ENCODE peak calls at places on chromosomes 12 and 14, in six cellular contexts. One of them, this sample, is unnamed.

GRCh38 chr12:104458645-104459555 is 2.2 kb downstream of the CHST11 start:
- DNase-seq in body of pancreas: peak; percentile 29
- DNase-seq in effector memory CD4-positive, alpha-beta T cell: no peak
- DNase-seq in psoas muscle: no peak
- DNase-seq in HCT116: no peak
- DNase-seq in prostate gland: peak; percentile 14
- DNase-seq in this sample: no peak

GRCh38 chr12:81209001-81209400 is 131.1 kb downstream of the ACSS3 start:
- DNase-seq in effector memory CD4-positive, alpha-beta T cell: no peak
- DNase-seq in body of pancreas: no peak
- DNase-seq in prostate gland: no peak
- DNase-seq in psoas muscle: no peak
- DNase-seq in HCT116: no peak
- DNase-seq in this sample: no peak

GRCh38 chr12:98679611-98680005 is 34.5 kb downstream of the APAF1 start:
- DNase-seq in effector memory CD4-positive, alpha-beta T cell: no peak
- DNase-seq in body of pancreas: no peak
- DNase-seq in prostate gland: no peak
- DNase-seq in psoas muscle: no peak
- DNase-seq in HCT116: no peak
- DNase-seq in this sample: no peak

GRCh38 chr12:51021694-51022093 is 4.5 kb downstream of the SLC11A2 start:
- DNase-seq in psoas muscle: no peak
- DNase-seq in prostate gland: no peak
- DNase-seq in HCT116: no peak
- DNase-seq in body of pancreas: no peak
- DNase-seq in effector memory CD4-positive, alpha-beta T cell: no peak
- DNase-seq in this sample: no peak

GRCh38 chr12:10190558-10191388 is 11.9 kb downstream of the TMEM52B start:
- DNase-seq in HCT116: peak; percentile 56
- DNase-seq in effector memory CD4-positive, alpha-beta T cell: peak; percentile 14
- DNase-seq in body of pancreas: peak; percentile 66
- DNase-seq in prostate gland: peak; percentile 44
- DNase-seq in psoas muscle: peak; percentile 46
- DNase-seq in this sample: peak; percentile 50

GRCh38 chr12:49912345-49912744 is 8.6 kb upstream of the FAIM2 start:
- DNase-seq in body of pancreas: no peak
- DNase-seq in effector memory CD4-positive, alpha-beta T cell: no peak
- DNase-seq in HCT116: no peak
- DNase-seq in prostate gland: no peak
- DNase-seq in psoas muscle: no peak
- DNase-seq in this sample: peak; percentile 41

GRCh38 chr12:120181991-120182631 is 12.4 kb downstream of the GCN1 start:
- DNase-seq in HCT116: no peak
- DNase-seq in psoas muscle: peak; percentile 56
- DNase-seq in prostate gland: no peak
- DNase-seq in effector memory CD4-positive, alpha-beta T cell: no peak
- DNase-seq in body of pancreas: no peak
- DNase-seq in this sample: peak; percentile 77

GRCh38 chr14:24834951-24835350 is 201.0 kb upstream of the GZMB start:
- DNase-seq in prostate gland: no peak
- DNase-seq in body of pancreas: no peak
- DNase-seq in psoas muscle: no peak
- DNase-seq in effector memory CD4-positive, alpha-beta T cell: no peak
- DNase-seq in HCT116: no peak
- DNase-seq in this sample: no peak

GRCh38 chr12:108832730-108833354 is 24.5 kb downstream of the SSH1 start:
- DNase-seq in body of pancreas: no peak
- DNase-seq in prostate gland: peak; percentile 44
- DNase-seq in psoas muscle: no peak
- DNase-seq in effector memory CD4-positive, alpha-beta T cell: no peak
- DNase-seq in HCT116: no peak
- DNase-seq in this sample: no peak

GRCh38 chr12:59041241-59042121 is 121.2 kb upstream of the LRIG3 start:
- DNase-seq in psoas muscle: no peak
- DNase-seq in prostate gland: peak; percentile 34
- DNase-seq in body of pancreas: no peak
- DNase-seq in HCT116: peak; percentile 36
- DNase-seq in effector memory CD4-positive, alpha-beta T cell: no peak
- DNase-seq in this sample: no peak

GRCh38 chr14:73802431-73803188 is 49.0 kb upstream of the PTGR2 start:
- DNase-seq in body of pancreas: no peak
- DNase-seq in psoas muscle: no peak
- DNase-seq in HCT116: no peak
- DNase-seq in prostate gland: peak; percentile 68
- DNase-seq in effector memory CD4-positive, alpha-beta T cell: no peak
- DNase-seq in this sample: no peak

GRCh38 chr12:26789731-26790644 is 43.0 kb downstream of the ITPR2 start:
- DNase-seq in psoas muscle: no peak
- DNase-seq in effector memory CD4-positive, alpha-beta T cell: no peak
- DNase-seq in body of pancreas: no peak
- DNase-seq in HCT116: no peak
- DNase-seq in prostate gland: no peak
- DNase-seq in this sample: no peak

GRCh38 chr14:58177125-58177524 is 22.8 kb upstream of the ACTR10 start:
- DNase-seq in HCT116: no peak
- DNase-seq in prostate gland: no peak
- DNase-seq in effector memory CD4-positive, alpha-beta T cell: no peak
- DNase-seq in body of pancreas: no peak
- DNase-seq in psoas muscle: no peak
- DNase-seq in this sample: no peak

GRCh38 chr12:78530065-78530765 is 334.4 kb upstream of the SYT1 start:
- DNase-seq in HCT116: no peak
- DNase-seq in effector memory CD4-positive, alpha-beta T cell: no peak
- DNase-seq in body of pancreas: no peak
- DNase-seq in psoas muscle: no peak
- DNase-seq in prostate gland: no peak
- DNase-seq in this sample: no peak

GRCh38 chr14:88710709-88711108 is 82.0 kb downstream of the EML5 start:
- DNase-seq in effector memory CD4-positive, alpha-beta T cell: no peak
- DNase-seq in psoas muscle: no peak
- DNase-seq in HCT116: no peak
- DNase-seq in prostate gland: no peak
- DNase-seq in body of pancreas: no peak
- DNase-seq in this sample: no peak

GRCh38 chr14:65150891-65151290 is 48.6 kb upstream of the MAX start:
- DNase-seq in psoas muscle: no peak
- DNase-seq in body of pancreas: no peak
- DNase-seq in HCT116: no peak
- DNase-seq in prostate gland: no peak
- DNase-seq in effector memory CD4-positive, alpha-beta T cell: no peak
- DNase-seq in this sample: no peak

GRCh38 chr12:72057330-72057911 is 118.8 kb downstream of the TPH2 start:
- DNase-seq in psoas muscle: no peak
- DNase-seq in effector memory CD4-positive, alpha-beta T cell: no peak
- DNase-seq in body of pancreas: no peak
- DNase-seq in HCT116: no peak
- DNase-seq in prostate gland: no peak
- DNase-seq in this sample: no peak

GRCh38 chr12:6276936-6277615 is 33.4 kb upstream of the PLEKHG6 start:
- DNase-seq in body of pancreas: no peak
- DNase-seq in effector memory CD4-positive, alpha-beta T cell: no peak
- DNase-seq in prostate gland: no peak
- DNase-seq in psoas muscle: no peak
- DNase-seq in HCT116: no peak
- DNase-seq in this sample: no peak

GRCh38 chr12:29581641-29582040 is 84.2 kb upstream of the OVCH1 start:
- DNase-seq in prostate gland: no peak
- DNase-seq in psoas muscle: no peak
- DNase-seq in effector memory CD4-positive, alpha-beta T cell: no peak
- DNase-seq in body of pancreas: no peak
- DNase-seq in HCT116: no peak
- DNase-seq in this sample: no peak

GRCh38 chr14:103428732-103429556 is 43.7 kb downstream of the MARK3 start:
- DNase-seq in HCT116: no peak
- DNase-seq in body of pancreas: no peak
- DNase-seq in effector memory CD4-positive, alpha-beta T cell: no peak
- DNase-seq in psoas muscle: no peak
- DNase-seq in prostate gland: no peak
- DNase-seq in this sample: no peak

GRCh38 chr14:72781476-72782181 is 112.3 kb downstream of the DPF3 start:
- DNase-seq in body of pancreas: no peak
- DNase-seq in psoas muscle: no peak
- DNase-seq in effector memory CD4-positive, alpha-beta T cell: no peak
- DNase-seq in prostate gland: no peak
- DNase-seq in HCT116: no peak
- DNase-seq in this sample: no peak
- H3K27ac ChIP-seq in body of pancreas: no peak overlapping the region
- H3K27ac ChIP-seq in psoas muscle: peak overlapping the region; percentile 46
- H3K27ac ChIP-seq in effector memory CD4-positive, alpha-beta T cell: no peak overlapping the region
- H3K27ac ChIP-seq in prostate gland: no peak overlapping the region
- H3K27ac ChIP-seq in HCT116: no peak overlapping the region
- H3K27ac ChIP-seq in this sample: peak overlapping the region; percentile 67

GRCh38 chr12:93825926-93826599 is 148.9 kb downstream of the CRADD start:
- DNase-seq in effector memory CD4-positive, alpha-beta T cell: no peak
- DNase-seq in prostate gland: peak; percentile 44
- DNase-seq in HCT116: no peak
- DNase-seq in body of pancreas: no peak
- DNase-seq in psoas muscle: no peak
- DNase-seq in this sample: no peak
- H3K4me1 ChIP-seq in effector memory CD4-positive, alpha-beta T cell: no peaks in the 10 kb centered on the region
- H3K4me1 ChIP-seq in prostate gland: peaks cover 6% of the 10 kb centered on the region
- H3K4me1 ChIP-seq in HCT116: no peaks in the 10 kb centered on the region
- H3K4me1 ChIP-seq in body of pancreas: no peaks in the 10 kb centered on the region
- H3K4me1 ChIP-seq in psoas muscle: peaks cover 41% of the 10 kb centered on the region
- H3K4me1 ChIP-seq in this sample: peaks cover 46% of the 10 kb centered on the region

GRCh38 chr14:75254381-75254821 is 24.2 kb upstream of the FOS start:
- DNase-seq in psoas muscle: peak; percentile 30
- DNase-seq in effector memory CD4-positive, alpha-beta T cell: no peak
- DNase-seq in body of pancreas: peak; percentile 77
- DNase-seq in HCT116: no peak
- DNase-seq in prostate gland: peak; percentile 94
- DNase-seq in this sample: peak; percentile 81
- H3K27ac ChIP-seq in psoas muscle: peak overlapping the region; percentile 95
- H3K27ac ChIP-seq in effector memory CD4-positive, alpha-beta T cell: no peak overlapping the region
- H3K27ac ChIP-seq in body of pancreas: peak overlapping the region; percentile 74
- H3K27ac ChIP-seq in HCT116: no peak overlapping the region
- H3K27ac ChIP-seq in prostate gland: peak overlapping the region; percentile 87
- H3K27ac ChIP-seq in this sample: peak overlapping the region; percentile 92

GRCh38 chr12:47775100-47775911 is 2.3 kb downstream of the SLC48A1 start:
- DNase-seq in HCT116: no peak
- DNase-seq in body of pancreas: no peak
- DNase-seq in prostate gland: no peak
- DNase-seq in effector memory CD4-positive, alpha-beta T cell: no peak
- DNase-seq in psoas muscle: peak; percentile 21
- DNase-seq in this sample: no peak
- H3K4me1 ChIP-seq in HCT116: peaks cover 19% of the 10 kb centered on the region
- H3K4me1 ChIP-seq in body of pancreas: peaks cover 45% of the 10 kb centered on the region
- H3K4me1 ChIP-seq in prostate gland: no peaks in the 10 kb centered on the region
- H3K4me1 ChIP-seq in effector memory CD4-positive, alpha-beta T cell: peaks cover 9% of the 10 kb centered on the region
- H3K4me1 ChIP-seq in psoas muscle: peaks cover 56% of the 10 kb centered on the region
- H3K4me1 ChIP-seq in this sample: peaks cover 64% of the 10 kb centered on the region

GRCh38 chr14:57069702-57070101 is 199.0 kb downstream of the EXOC5 start:
- DNase-seq in prostate gland: peak; percentile 16
- DNase-seq in psoas muscle: no peak
- DNase-seq in effector memory CD4-positive, alpha-beta T cell: no peak
- DNase-seq in body of pancreas: no peak
- DNase-seq in HCT116: no peak
- DNase-seq in this sample: no peak

GRCh38 chr14:57073986-57074385 is 194.7 kb downstream of the EXOC5 start:
- DNase-seq in psoas muscle: no peak
- DNase-seq in effector memory CD4-positive, alpha-beta T cell: no peak
- DNase-seq in body of pancreas: no peak
- DNase-seq in HCT116: no peak
- DNase-seq in prostate gland: no peak
- DNase-seq in this sample: no peak

GRCh38 chr14:57068511-57068910 is 200.2 kb downstream of the EXOC5 start:
- DNase-seq in HCT116: no peak
- DNase-seq in body of pancreas: no peak
- DNase-seq in prostate gland: no peak
- DNase-seq in psoas muscle: no peak
- DNase-seq in effector memory CD4-positive, alpha-beta T cell: no peak
- DNase-seq in this sample: no peak

GRCh38 chr14:57066887-57067513 is 201.7 kb downstream of the EXOC5 start:
- DNase-seq in psoas muscle: peak; percentile 21
- DNase-seq in body of pancreas: peak; percentile 73
- DNase-seq in effector memory CD4-positive, alpha-beta T cell: no peak
- DNase-seq in prostate gland: peak; percentile 18
- DNase-seq in HCT116: peak; percentile 12
- DNase-seq in this sample: no peak

GRCh38 chr14:57071639-57072038 is 197.1 kb downstream of the EXOC5 start:
- DNase-seq in body of pancreas: no peak
- DNase-seq in psoas muscle: no peak
- DNase-seq in effector memory CD4-positive, alpha-beta T cell: no peak
- DNase-seq in HCT116: no peak
- DNase-seq in prostate gland: no peak
- DNase-seq in this sample: no peak
- H3K27ac ChIP-seq in body of pancreas: no peak overlapping the region
- H3K27ac ChIP-seq in psoas muscle: no peak overlapping the region
- H3K27ac ChIP-seq in effector memory CD4-positive, alpha-beta T cell: no peak overlapping the region
- H3K27ac ChIP-seq in HCT116: no peak overlapping the region
- H3K27ac ChIP-seq in prostate gland: no peak overlapping the region
- H3K27ac ChIP-seq in this sample: no peak overlapping the region

DNA sequence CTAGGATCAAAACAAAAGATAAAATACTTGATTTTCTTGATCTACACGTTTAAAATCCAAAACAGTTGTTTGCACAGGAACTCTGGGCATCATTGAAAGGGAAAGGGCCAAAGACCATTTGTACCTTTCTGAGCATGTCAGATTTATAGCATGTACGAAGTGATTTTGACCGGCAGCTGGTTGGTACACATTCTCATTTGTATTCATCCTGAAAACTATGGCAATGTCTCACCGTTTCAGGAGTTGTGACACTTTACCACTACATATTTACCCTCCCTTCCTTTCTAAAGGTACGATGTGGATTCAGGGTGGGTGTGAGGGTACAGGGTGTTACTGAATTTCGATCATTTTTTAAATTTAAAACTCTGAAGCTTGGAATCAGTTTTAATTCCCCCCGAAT is 7.3 kb upstream of the ELK3 start:
- DNase-seq in effector memory CD4-positive, alpha-beta T cell: no peak
- DNase-seq in prostate gland: no peak
- DNase-seq in body of pancreas: no peak
- DNase-seq in HCT116: no peak
- DNase-seq in psoas muscle: no peak
- DNase-seq in this sample: no peak
- H3K4me1 ChIP-seq in effector memory CD4-positive, alpha-beta T cell: peaks cover 7% of the 10 kb centered on the region
- H3K4me1 ChIP-seq in prostate gland: no peaks in the 10 kb centered on the region
- H3K4me1 ChIP-seq in body of pancreas: no peaks in the 10 kb centered on the region
- H3K4me1 ChIP-seq in HCT116: no peaks in the 10 kb centered on the region
- H3K4me1 ChIP-seq in psoas muscle: no peaks in the 10 kb centered on the region
- H3K4me1 ChIP-seq in this sample: no peaks in the 10 kb centered on the region

GRCh38 chr12:14802961-14803829 is at the start of the genes C12orf60 and WBP11:
- DNase-seq in psoas muscle: peak; percentile 91
- DNase-seq in prostate gland: peak; percentile 98
- DNase-seq in effector memory CD4-positive, alpha-beta T cell: peak; percentile 80
- DNase-seq in HCT116: peak; percentile 98
- DNase-seq in body of pancreas: peak; percentile 97
- DNase-seq in this sample: peak; percentile 98

DNA sequence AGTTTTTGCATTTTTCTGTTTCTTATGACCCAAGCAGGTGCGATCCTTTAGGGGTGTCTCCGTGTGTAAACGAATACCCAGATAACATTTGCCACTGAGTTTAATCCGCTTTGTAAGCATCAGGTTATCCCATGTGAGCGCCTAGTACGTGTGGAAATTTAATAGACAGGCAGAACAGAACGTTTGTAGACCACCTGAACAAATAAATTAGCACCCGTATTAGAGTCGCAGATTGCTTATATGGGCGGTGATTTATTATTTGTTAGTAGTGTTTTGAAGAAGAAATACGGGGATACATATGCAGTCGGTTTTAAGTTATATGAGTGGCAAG is 325 bp downstream of the C12orf60 start:
- DNase-seq in prostate gland: no peak
- DNase-seq in psoas muscle: no peak
- DNase-seq in effector memory CD4-positive, alpha-beta T cell: no peak
- DNase-seq in HCT116: peak; percentile 2
- DNase-seq in body of pancreas: no peak
- DNase-seq in this sample: no peak
- H3K27ac ChIP-seq in prostate gland: peak overlapping the region; percentile 88
- H3K27ac ChIP-seq in psoas muscle: peak overlapping the region; percentile 94
- H3K27ac ChIP-seq in effector memory CD4-positive, alpha-beta T cell: peak overlapping the region; percentile 89
- H3K27ac ChIP-seq in HCT116: peak overlapping the region; percentile 61
- H3K27ac ChIP-seq in body of pancreas: peak overlapping the region; percentile 64
- H3K27ac ChIP-seq in this sample: peak overlapping the region; percentile 81